ENCODE peak calls at places on chromosome 17, in eight cellular contexts. R is A673, H is thyroid gland, Z is hepatocyte, S is adrenal gland, B is cardiac muscle cell, N is testis, O is heart right ventricle. A is an unnamed sample.

GRCh38 chr17:72665841-72666518 is 426.5 kb downstream of the SLC39A11 start:
- DNase-seq in R (no peak), H (no peak), Z (no peak), S (no peak), B (no peak), N (no peak), O (no peak), A (no peak)

GRCh38 chr17:18954321-18954720 is 2.4 kb downstream of the SLC5A10 start:
- DNase-seq in R (no peak), H (no peak), Z (no peak), S (no peak), B (no peak), N (no peak), O (no peak), A (no peak)

GRCh38 chr17:29838961-29839360 is 91.1 kb downstream of the SSH2 start:
- DNase-seq in R (peak; percentile 47), H (no peak), Z (peak; percentile 31), S (no peak), B (peak; percentile 34), N (no peak), O (peak; percentile 12), A (peak; percentile 60)

GRCh38 chr17:51355314-51356083 is 95.2 kb downstream of the UTP18 start:
- DNase-seq in R (no peak), H (no peak), Z (no peak), S (no peak), B (peak; percentile 15), N (no peak), O (no peak), A (peak; percentile 77)

GRCh38 chr17:14396542-14396941 is 95.7 kb downstream of the HS3ST3B1 start:
- DNase-seq in R (no peak), H (no peak), Z (peak; percentile 21), S (no peak), B (peak; percentile 28), N (no peak), O (no peak), A (no peak)

GRCh38 chr17:47811709-47812108 is 9.9 kb downstream of the OSBPL7 start:
- DNase-seq in R (no peak), H (no peak), Z (no peak), S (no peak), B (no peak), N (no peak), O (no peak), A (no peak)

GRCh38 chr17:80339731-80340456 is 75.1 kb upstream of the ENDOV start:
- DNase-seq in R (no peak), H (no peak), Z (no peak), S (no peak), B (no peak), N (no peak), O (no peak), A (no peak)

GRCh38 chr17:7589204-7589868 is 558 bp downstream of the SOX15 start:
- DNase-seq in R (peak; percentile 90), H (peak; percentile 89), Z (peak; percentile 84), S (peak; percentile 82), B (peak; percentile 88), N (peak; percentile 90), O (peak; percentile 85), A (peak; percentile 78)

GRCh38 chr17:68385490-68386215 is 71.6 kb downstream of the WIPI1 start:
- DNase-seq in R (no peak), H (no peak), Z (no peak), S (no peak), B (no peak), N (no peak), O (no peak), A (no peak)

GRCh38 chr17:64506576-64507417 is at the start of gene CEP95:
- DNase-seq in R (peak; percentile 98), H (peak; percentile 94), Z (peak; percentile 97), S (peak; percentile 96), B (peak; percentile 99), N (peak; percentile 97), O (peak; percentile 93), A (peak; percentile 94)

GRCh38 chr17:27362909-27363308 is 69.0 kb downstream of the WSB1 start:
- DNase-seq in R (no peak), H (no peak), Z (no peak), S (no peak), B (no peak), N (no peak), O (no peak), A (no peak)

GRCh38 chr17:62921837-62922236 is 44.2 kb upstream of the TANC2 start:
- DNase-seq in R (no peak), H (no peak), Z (no peak), S (no peak), B (no peak), N (no peak), O (no peak), A (no peak)

DNA sequence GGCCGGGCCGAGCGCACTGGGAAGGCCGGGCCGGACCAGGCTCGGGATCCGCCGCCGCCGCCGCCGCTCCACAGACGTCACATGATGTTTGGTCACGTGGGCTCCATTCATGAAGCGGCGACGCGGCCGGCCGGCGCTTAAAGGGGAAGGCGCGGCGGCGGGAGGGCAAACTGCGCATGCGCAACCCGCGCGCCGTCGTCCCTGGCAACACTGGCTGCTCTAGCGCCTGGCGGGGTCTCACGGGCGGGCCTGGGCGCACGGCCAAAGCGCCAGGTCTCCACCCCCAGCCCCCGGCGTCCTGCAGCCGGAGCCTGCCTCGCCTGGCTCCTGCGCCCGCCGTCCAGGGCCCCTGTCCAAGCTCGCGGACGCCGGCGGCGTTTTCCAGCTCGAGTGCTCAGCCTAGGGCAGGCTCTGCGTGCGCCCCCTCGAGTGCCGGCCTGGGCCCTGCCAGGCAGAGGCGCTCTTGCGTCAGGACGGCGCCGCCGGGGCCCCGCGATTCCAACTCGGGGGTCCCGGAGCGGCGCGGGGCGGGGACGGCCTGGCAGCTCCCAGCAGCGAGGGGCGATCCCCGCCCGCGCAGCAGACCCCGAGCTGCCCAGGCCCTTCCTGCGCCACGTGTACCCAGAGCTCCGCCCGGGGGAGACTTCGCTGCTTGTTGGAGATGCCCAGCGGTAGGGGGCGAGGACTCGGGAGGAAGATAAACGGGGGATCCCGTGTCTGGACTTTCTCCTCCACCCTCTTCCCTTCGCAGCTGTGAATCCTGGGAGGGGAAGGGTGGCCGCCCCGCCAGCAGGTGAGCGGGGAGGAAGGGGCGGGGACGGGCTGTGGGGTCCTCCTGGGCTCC is at the start of gene MAFG:
- DNase-seq in R (peak; percentile 97), H (peak; percentile 93), Z (peak; percentile 99), S (peak; percentile 92), B (peak; percentile 97), N (peak; percentile 95), O (peak; percentile 93), A (peak; percentile 98)
- TF ChIP-seq CTCF in R (peak; percentile 55), H (no peak), Z (peak; percentile 47), S (no peak), B (peak; percentile 43), N (no peak), O (peak; percentile 16), A (peak; percentile 34)

GRCh38 chr17:59062509-59062908 is 44.2 kb downstream of the TRIM37 start:
- DNase-seq in R (no peak), H (no peak), Z (no peak), S (no peak), B (no peak), N (no peak), O (no peak), A (no peak)

GRCh38 chr17:59056857-59057256 is 49.8 kb downstream of the TRIM37 start:
- DNase-seq in R (no peak), H (no peak), Z (no peak), S (no peak), B (no peak), N (no peak), O (no peak), A (no peak)
- H3K36me3 ChIP-seq in R (peaks cover 16% of the 10 kb centered on the region), H (peaks cover 10% of the 10 kb centered on the region), Z (no peaks in the 10 kb centered on the region), S (no peaks in the 10 kb centered on the region), B (peaks cover 23% of the 10 kb centered on the region), N (no peaks in the 10 kb centered on the region), O (no peaks in the 10 kb centered on the region), A (peaks cover 38% of the 10 kb centered on the region)

GRCh38 chr17:5080591-5080990 is 2.3 kb downstream of the ZFP3 start:
- DNase-seq in R (no peak), H (no peak), Z (no peak), S (no peak), B (no peak), N (no peak), O (no peak), A (no peak)

GRCh38 chr17:5077781-5078105 is 524 bp upstream of the ZFP3 start:
- DNase-seq in R (no peak), H (no peak), Z (no peak), S (no peak), B (no peak), N (no peak), O (no peak), A (no peak)

DNA sequence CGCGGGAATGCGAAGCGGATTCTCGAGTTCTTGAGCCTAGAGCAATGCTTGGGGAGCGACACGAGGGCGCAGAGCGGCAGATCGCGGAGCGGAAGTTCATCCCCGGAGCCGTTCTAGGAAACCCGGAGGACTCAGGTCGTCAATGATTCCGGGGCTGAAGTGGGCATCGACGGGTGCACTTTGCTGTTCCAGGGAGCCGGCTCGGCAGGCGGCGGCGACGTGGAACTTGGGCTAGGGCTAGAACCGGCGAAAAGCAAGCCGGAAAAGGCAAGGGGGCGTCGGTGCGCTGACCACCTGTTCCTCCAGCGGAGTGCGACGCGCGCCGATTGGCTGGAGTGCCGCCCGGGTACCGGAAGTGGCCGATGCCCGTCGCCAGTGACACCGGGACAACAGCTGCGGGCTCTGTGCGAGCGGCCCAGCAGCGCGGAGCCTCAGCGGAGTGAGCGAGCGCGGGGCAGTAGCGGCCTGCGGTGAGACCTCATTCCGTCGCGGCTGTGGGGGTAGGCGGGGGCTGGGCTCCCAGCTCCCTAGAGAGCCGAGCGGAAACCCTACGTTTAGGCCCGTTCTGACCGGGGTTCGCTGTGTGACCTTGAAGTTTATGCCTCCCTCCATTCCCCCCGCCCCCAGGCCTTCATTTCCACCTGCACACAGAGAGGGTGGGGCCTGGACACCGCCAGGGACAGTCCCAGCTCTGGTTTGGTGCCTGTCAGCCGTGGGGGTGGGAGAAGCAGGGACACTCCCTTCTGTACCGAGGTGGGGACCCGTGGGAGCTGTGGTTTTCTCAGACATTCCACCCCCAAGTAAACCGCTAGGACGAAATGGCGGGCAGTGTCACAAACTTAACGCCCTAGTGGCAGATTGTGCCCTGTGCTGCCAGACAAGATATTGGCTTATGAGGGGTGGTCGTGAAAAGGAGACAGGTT is at the start of gene ZFP3:
- DNase-seq in R (peak; percentile 92), H (peak; percentile 88), Z (peak; percentile 19), S (peak; percentile 81), B (peak; percentile 87), N (peak; percentile 88), O (peak; percentile 89), A (peak; percentile 54)
- TF ChIP-seq CTCF in R (peak; percentile 10), H (peak; percentile 12), Z (no peak), S (no peak), B (peak; percentile 5), N (no peak), O (no peak), A (no peak)

GRCh38 chr17:44871546-44871945 is 23.9 kb downstream of the HIGD1B start:
- DNase-seq in R (no peak), H (no peak), Z (no peak), S (no peak), B (no peak), N (no peak), O (no peak), A (no peak)

GRCh38 chr17:44864831-44865230 is 17.1 kb downstream of the HIGD1B start:
- DNase-seq in R (no peak), H (no peak), Z (no peak), S (no peak), B (no peak), N (no peak), O (no peak), A (no peak)

GRCh38 chr17:44865231-44865660 is 17.6 kb downstream of the HIGD1B start:
- DNase-seq in R (peak; percentile 68), H (peak; percentile 68), Z (peak; percentile 88), S (peak; percentile 74), B (peak; percentile 82), N (peak; percentile 82), O (peak; percentile 34), A (peak; percentile 83)

GRCh38 chr17:44865921-44866320 is 18.2 kb downstream of the HIGD1B start:
- DNase-seq in R (no peak), H (no peak), Z (no peak), S (no peak), B (no peak), N (no peak), O (no peak), A (no peak)

GRCh38 chr17:44867841-44868240 is 20.2 kb downstream of the HIGD1B start:
- DNase-seq in R (no peak), H (no peak), Z (no peak), S (no peak), B (no peak), N (no peak), O (no peak), A (no peak)
- H3K36me3 ChIP-seq in R (peaks cover 32% of the 10 kb centered on the region), H (peaks cover 44% of the 10 kb centered on the region), Z (no peaks in the 10 kb centered on the region), S (no peaks in the 10 kb centered on the region), B (peaks cover 38% of the 10 kb centered on the region), N (no peaks in the 10 kb centered on the region), O (no peaks in the 10 kb centered on the region), A (peaks cover 90% of the 10 kb centered on the region)

A was measured in BE2C.